ENCODE peak calls at places on chromosomes 12 and 14, in eight cellular contexts. K is fibroblast of lung, Y is colonic mucosa, P is heart left ventricle, V is MG63, E is Peyer's patch, R is GM23248, Q is fibroblast of pulmonary artery. M is an unnamed sample.

GRCh38 chr14:24784981-24785380 is 151.0 kb upstream of the GZMB start:
- DNase-seq in E (no peak), K (no peak), V (no peak), Q (no peak), R (no peak), Y (no peak), P (no peak), M (no peak)

GRCh38 chr14:75566321-75566720 is 12.1 kb upstream of the FLVCR2 start:
- DNase-seq in V (no peak), Y (no peak), E (no peak), R (peak; percentile 55), Q (no peak), K (no peak), P (no peak), M (no peak)

GRCh38 chr14:95054346-95055280 is 102.7 kb downstream of the DICER1 start:
- DNase-seq in Y (no peak), R (no peak), K (no peak), Q (no peak), E (no peak), V (no peak), P (no peak), M (no peak)

GRCh38 chr14:106507354-106507753 is 981.0 kb downstream of the TMEM121 start:
- DNase-seq in E (no peak), Q (no peak), V (no peak), K (no peak), R (no peak), Y (no peak), P (no peak), M (no peak)

GRCh38 chr12:132109741-132110140 is 34.4 kb downstream of the DDX51 start:
- DNase-seq in Y (no peak), V (no peak), R (no peak), K (no peak), P (no peak), E (no peak), Q (peak; percentile 6), M (no peak)

GRCh38 chr14:68199465-68200145 is 380.0 kb downstream of the RAD51B start:
- DNase-seq in R (no peak), V (no peak), Y (no peak), Q (peak; percentile 98), E (no peak), K (peak; percentile 90), P (peak; percentile 54), M (no peak)

GRCh38 chr12:131832393-131833231 is 4.4 kb downstream of the MMP17 start:
- DNase-seq in K (no peak), E (no peak), R (peak; percentile 92), Q (peak; percentile 66), V (peak; percentile 75), P (peak; percentile 67), Y (no peak), M (peak; percentile 79)

GRCh38 chr14:81868172-81868571 is 334.5 kb upstream of the SEL1L start:
- DNase-seq in E (no peak), V (no peak), R (no peak), Y (no peak), P (no peak), K (no peak), Q (no peak), M (no peak)

GRCh38 chr12:22118206-22118605 is 72.2 kb downstream of the CMAS start:
- DNase-seq in Q (no peak), R (no peak), Y (no peak), V (no peak), E (no peak), K (no peak), P (no peak), M (no peak)

GRCh38 chr14:103719766-103720165 is 4.2 kb downstream of the ZFYVE21 start:
- DNase-seq in K (no peak), E (no peak), Q (no peak), V (no peak), Y (no peak), R (no peak), P (no peak), M (no peak)

GRCh38 chr12:103632554-103633216 is 45.6 kb downstream of the STAB2 start:
- DNase-seq in P (no peak), K (no peak), Q (peak; percentile 65), V (peak; percentile 45), E (no peak), R (peak; percentile 70), Y (peak; percentile 80), M (peak; percentile 77)

GRCh38 chr14:53306267-53306721 is 153.2 kb upstream of the DDHD1 start:
- DNase-seq in Y (peak; percentile 33), K (peak; percentile 88), E (peak; percentile 18), R (peak; percentile 67), V (peak; percentile 34), Q (peak; percentile 75), P (peak; percentile 52), M (no peak)

GRCh38 chr12:104877107-104877705 is 80.9 kb downstream of the SLC41A2 start:
- DNase-seq in V (peak; percentile 21), E (peak; percentile 19), P (no peak), K (peak; percentile 46), Q (peak; percentile 74), Y (peak; percentile 23), R (peak; percentile 73), M (no peak)

GRCh38 chr12:120534703-120535655 is 823 bp downstream of the RNF10 start:
- DNase-seq in Y (peak; percentile 46), V (peak; percentile 62), Q (peak; percentile 70), E (peak; percentile 41), R (peak; percentile 90), P (peak; percentile 50), K (peak; percentile 90), M (peak; percentile 63)

GRCh38 chr12:121430821-121431415 is 31.0 kb downstream of the RNF34 start:
- DNase-seq in E (no peak), P (no peak), Y (no peak), Q (no peak), V (no peak), R (no peak), K (no peak), M (no peak)

GRCh38 chr12:124484067-124484466 is 83.3 kb downstream of the NCOR2 start:
- DNase-seq in R (no peak), E (no peak), V (no peak), Y (no peak), Q (no peak), P (peak; percentile 22), K (no peak), M (no peak)

GRCh38 chr14:103688906-103689902 is 26.0 kb downstream of the XRCC3 start:
- DNase-seq in V (no peak), P (peak; percentile 60), E (peak; percentile 74), Y (no peak), K (peak; percentile 81), Q (peak; percentile 39), R (peak; percentile 79), M (no peak)

GRCh38 chr12:89349814-89350213 is 2.5 kb downstream of the DUSP6 start:
- DNase-seq in E (no peak), Q (peak; percentile 87), V (peak; percentile 60), R (peak; percentile 74), P (peak; percentile 62), K (peak; percentile 85), Y (peak; percentile 39), M (no peak)

GRCh38 chr12:50186667-50187066 is 19.5 kb upstream of the CERS5 start:
- DNase-seq in P (no peak), Q (no peak), V (no peak), E (no peak), K (peak; percentile 81), Y (no peak), R (peak; percentile 84), M (peak; percentile 78)

GRCh38 chr14:91403069-91403600 is 14.5 kb downstream of the CCDC88C start:
- DNase-seq in Y (no peak), P (no peak), K (no peak), Q (no peak), V (no peak), E (no peak), R (no peak), M (no peak)
- H3K4me3 ChIP-seq in Y (no peak overlapping the region), P (no peak overlapping the region), K (no peak overlapping the region), Q (no peak overlapping the region), V (no peak overlapping the region), E (no peak overlapping the region), R (no peak overlapping the region), M (no peak overlapping the region)

GRCh38 chr14:70014696-70015095 is 135.5 kb downstream of the SMOC1 start:
- DNase-seq in Q (no peak), Y (no peak), P (no peak), V (no peak), K (no peak), E (no peak), R (no peak), M (no peak)

GRCh38 chr14:70020350-70021170 is 141.3 kb downstream of the SMOC1 start:
- DNase-seq in K (no peak), R (peak; percentile 34), P (no peak), E (no peak), Y (no peak), Q (peak; percentile 24), V (no peak), M (no peak)

GRCh38 chr14:70018246-70018645 is 139.0 kb downstream of the SMOC1 start:
- DNase-seq in K (no peak), Y (no peak), V (no peak), P (no peak), R (peak; percentile 27), E (no peak), Q (peak; percentile 47), M (no peak)

GRCh38 chr14:70021548-70021947 is 142.3 kb downstream of the SMOC1 start:
- DNase-seq in K (no peak), Y (no peak), E (no peak), R (no peak), Q (no peak), V (no peak), P (no peak), M (no peak)

DNA sequence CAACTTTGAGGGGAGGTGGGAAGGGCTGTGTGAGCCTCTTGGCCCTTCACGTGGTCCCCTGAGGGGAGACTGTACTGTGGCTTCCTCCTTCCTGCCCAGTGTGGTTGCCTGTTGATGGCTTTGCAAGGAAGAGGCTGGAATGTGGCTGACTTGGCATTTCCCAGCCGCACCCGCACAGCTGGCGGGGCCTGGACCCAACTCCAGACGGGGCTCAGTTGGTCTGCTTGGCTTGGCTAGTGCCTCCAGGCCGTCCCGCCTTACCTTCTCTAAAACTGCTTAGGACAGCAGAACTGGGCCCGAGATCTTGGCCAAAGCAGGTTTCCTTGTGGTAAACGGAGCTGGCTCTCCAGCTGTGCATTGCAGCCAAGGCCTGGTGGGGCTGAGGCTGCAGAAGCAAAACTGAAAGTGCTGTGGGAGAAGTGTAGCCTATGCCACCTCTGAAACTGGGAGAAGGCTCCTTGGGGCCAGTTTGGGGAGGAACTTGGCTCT is 139.5 kb downstream of the SMOC1 start:
- DNase-seq in Y (peak; percentile 22), R (peak; percentile 52), E (peak; percentile 18), K (peak; percentile 16), V (peak; percentile 53), Q (peak; percentile 17), P (no peak), M (no peak)
- H3K4me3 ChIP-seq in Y (no peak overlapping the region), R (no peak overlapping the region), E (no peak overlapping the region), K (peak overlapping the region; percentile 30), V (no peak overlapping the region), Q (no peak overlapping the region), P (peak overlapping the region; percentile 38), M (no peak overlapping the region)

DNA sequence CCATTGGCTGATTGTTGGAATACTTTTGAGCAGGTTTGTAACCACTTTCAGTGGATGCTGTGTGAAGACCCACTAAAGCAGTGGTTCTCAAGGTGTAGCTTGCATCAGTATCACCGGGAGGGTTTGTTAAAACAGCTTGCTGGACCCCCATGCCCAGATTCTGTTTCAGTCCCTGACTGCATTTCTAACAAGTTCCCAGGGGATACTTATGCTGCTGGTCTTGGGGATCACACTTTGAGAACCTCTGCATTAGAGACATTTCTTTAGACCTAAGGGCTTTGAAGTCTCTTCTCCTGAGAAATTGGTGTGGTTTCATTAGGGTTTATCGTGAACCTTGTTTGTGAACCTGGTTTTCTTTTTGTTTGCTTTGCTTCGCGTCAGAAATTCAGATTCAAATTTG is 47.7 kb downstream of the PRKCH start:
- DNase-seq in P (no peak), E (no peak), R (no peak), K (no peak), V (no peak), Q (no peak), Y (no peak), M (no peak)
- H3K4me3 ChIP-seq in P (no peak overlapping the region), E (no peak overlapping the region), R (no peak overlapping the region), K (no peak overlapping the region), V (no peak overlapping the region), Q (no peak overlapping the region), Y (no peak overlapping the region), M (no peak overlapping the region)

GRCh38 chr12:2051700-2052625 is 824 bp upstream of the CACNA1C start:
- DNase-seq in P (no peak), E (no peak), K (no peak), R (peak; percentile 44), Q (no peak), Y (no peak), V (no peak), M (peak; percentile 46)
- H3K4me3 ChIP-seq in P (peak overlapping the region; percentile 92), E (no peak overlapping the region), K (peak overlapping the region; percentile 65), R (peak overlapping the region; percentile 79), Q (peak overlapping the region; percentile 19), Y (peak overlapping the region; percentile 7), V (peak overlapping the region; percentile 37), M (peak overlapping the region; percentile 74)